ENCODE peak calls at places on chromosomes 5 and 9, in five cellular contexts. M, T, Y, X and V are unnamed samples.

GRCh38 chr5:56816546-56817081 is 1.3 kb downstream of the MAP3K1 start:
- DNase-seq in M (peak), T (peak), Y (peak), X (peak), V (peak)

GRCh38 chr5:12477556-12477955 is 573.3 kb upstream of the CTNND2 start:
- DNase-seq in M (no peak), T (no peak), Y (no peak), X (no peak), V (no peak)

GRCh38 chr5:127564002-127564769 is 46.7 kb downstream of the PRRC1 start:
- DNase-seq in M (peak), T (no peak), Y (peak), X (peak), V (peak)

GRCh38 chr5:138595396-138595795 is 20.2 kb upstream of the HSPA9 start:
- DNase-seq in M (peak), T (no peak), Y (no peak), X (no peak), V (peak)

GRCh38 chr5:1885476-1885755 is 2.7 kb upstream of the IRX4 start:
- DNase-seq in M (no peak), T (no peak), Y (no peak), X (no peak), V (no peak)

GRCh38 chr9:126454795-126455194 is 128.2 kb downstream of the MVB12B start:
- DNase-seq in M (no peak), T (no peak), Y (no peak), X (no peak), V (no peak)

GRCh38 chr5:56129288-56129687 is 103.8 kb downstream of the ANKRD55 start:
- DNase-seq in M (no peak), T (no peak), Y (no peak), X (no peak), V (no peak)

GRCh38 chr5:56516936-56517521 is 283.9 kb upstream of the ANKRD55 start:
- DNase-seq in M (peak), T (no peak), Y (no peak), X (no peak), V (no peak)

GRCh38 chr5:65190328-65191053 is 291.2 kb downstream of the ADAMTS6 start:
- DNase-seq in M (no peak), T (no peak), Y (no peak), X (no peak), V (no peak)

GRCh38 chr5:56490971-56491468 is 257.9 kb upstream of the ANKRD55 start:
- DNase-seq in M (no peak), T (no peak), Y (peak), X (peak), V (no peak)

GRCh38 chr5:32444191-32444945 is at the start of gene ZFR:
- DNase-seq in M (peak), T (peak), Y (peak), X (peak), V (peak)

GRCh38 chr5:5793560-5793959 is 371.1 kb downstream of the ICE1 start:
- DNase-seq in M (no peak), T (no peak), Y (no peak), X (no peak), V (no peak)

GRCh38 chr9:36817160-36817834 is 216.8 kb downstream of the PAX5 start:
- DNase-seq in M (no peak), T (no peak), Y (no peak), X (no peak), V (peak)

GRCh38 chr9:119117409-119117808 is 251.8 kb downstream of the BRINP1 start:
- DNase-seq in M (no peak), T (no peak), Y (no peak), X (no peak), V (no peak)

GRCh38 chr9:32427111-32427873 is 42.8 kb downstream of the ACO1 start:
- DNase-seq in M (no peak), T (no peak), Y (no peak), X (no peak), V (no peak)

GRCh38 chr5:157718529-157718928 is 12.7 kb upstream of the THG1L start:
- DNase-seq in M (peak), T (no peak), Y (no peak), X (no peak), V (peak)

GRCh38 chr9:91085499-91086291 is 276.0 kb downstream of the AUH start:
- DNase-seq in M (no peak), T (no peak), Y (no peak), X (no peak), V (no peak)

GRCh38 chr9:94173632-94174031 is 85.5 kb upstream of the ZNF169 start:
- DNase-seq in M (no peak), T (no peak), Y (no peak), X (no peak), V (no peak)

GRCh38 chr9:129393064-129393463 is 215.0 kb upstream of the IER5L start:
- DNase-seq in M (no peak), T (no peak), Y (no peak), X (no peak), V (no peak)

GRCh38 chr5:138752341-138752950 is 779 bp upstream of the CTNNA1 start:
- DNase-seq in M (peak), T (peak), Y (peak), X (no peak), V (no peak)

GRCh38 chr5:25858019-25858418 is 1180.4 kb downstream of the CDH9 start:
- DNase-seq in M (no peak), T (no peak), Y (no peak), X (no peak), V (no peak)

GRCh38 chr9:134631881-134632280 is 9.7 kb upstream of the COL5A1 start:
- DNase-seq in M (peak), T (no peak), Y (no peak), X (no peak), V (peak)

DNA sequence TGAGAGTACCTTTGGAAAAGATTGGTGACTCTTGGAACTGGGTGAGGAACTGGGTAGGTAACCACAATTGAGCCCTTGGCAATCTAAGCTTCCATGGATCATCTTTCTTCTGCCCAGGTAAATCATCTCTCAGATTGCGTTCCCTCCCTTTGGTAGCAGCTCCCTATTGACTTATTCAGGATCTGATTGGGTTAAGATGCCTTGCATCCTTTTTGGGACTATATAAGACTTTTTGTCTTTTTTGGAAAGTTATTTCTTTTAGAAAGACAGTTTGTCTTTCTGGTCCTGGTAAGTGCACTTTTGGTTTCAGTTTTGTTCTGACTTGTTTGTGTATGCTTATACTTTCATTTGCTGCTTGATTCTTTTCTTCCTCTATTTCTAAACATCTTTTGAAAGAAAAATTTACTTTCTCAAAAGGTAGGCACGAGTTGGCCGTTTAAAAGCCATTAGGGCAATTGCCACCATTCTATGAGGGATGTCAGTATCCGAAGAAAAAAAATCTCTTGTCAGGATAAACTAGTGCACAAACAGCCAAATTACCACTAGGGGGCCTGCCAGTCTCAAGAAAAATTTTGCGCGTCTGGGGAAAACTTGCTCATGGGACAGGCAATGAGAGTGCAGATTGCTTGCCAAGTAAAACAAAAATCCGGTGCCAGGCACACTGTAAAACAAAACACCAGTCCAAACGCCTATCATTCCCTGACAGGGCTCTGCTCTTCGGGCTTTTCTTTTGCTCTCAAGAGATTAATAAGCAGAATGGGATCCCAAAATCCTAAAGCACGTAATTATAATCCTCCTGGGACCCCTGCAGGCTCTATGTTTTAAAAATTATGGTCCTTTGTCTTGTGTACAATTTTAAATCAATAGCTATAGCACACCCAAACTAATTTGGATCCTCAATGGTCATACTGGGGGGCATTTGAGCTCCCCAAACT is 12.8 kb downstream of the OR1J1 start:
- DNase-seq in M (peak), T (peak), Y (peak), X (peak), V (peak)
- H3K27ac ChIP-seq in M (no peak), T (no peak), Y (no peak), X (no peak), V (peak)

GRCh38 chr5:39137391-39138181 is 63.4 kb upstream of the RICTOR start:
- DNase-seq in M (no peak), T (no peak), Y (no peak), X (no peak), V (no peak)
- TF ChIP-seq CTCF in M (no peak), T (no peak), Y (no peak), X (peak), V (peak)

GRCh38 chr5:172420215-172420934 is 34.0 kb downstream of the SH3PXD2B start:
- DNase-seq in M (peak), T (peak), Y (peak), X (no peak), V (peak)
- H3K27ac ChIP-seq in M (peak), T (peak), Y (peak), X (no peak), V (peak)

DNA sequence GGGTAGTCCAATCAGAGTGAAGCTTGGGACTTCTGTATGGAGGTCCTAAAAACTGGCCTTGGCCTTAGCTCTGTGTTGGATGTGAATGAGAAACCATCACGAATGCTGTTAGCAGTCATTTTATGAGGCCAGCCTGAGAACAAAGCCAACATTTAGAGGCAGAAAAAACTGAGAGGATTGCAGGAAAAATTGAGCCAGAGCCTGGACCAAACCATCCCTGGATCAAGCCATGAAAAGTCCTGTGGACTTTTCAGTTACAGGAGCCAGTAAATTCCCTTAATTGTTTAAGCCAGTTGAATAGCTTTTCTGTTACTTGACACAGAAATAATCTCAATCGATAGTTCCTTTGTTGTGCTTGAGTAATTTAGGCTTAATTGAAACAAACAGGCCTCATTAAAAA is 42.6 kb upstream of the SPATA31D4 start:
- DNase-seq in M (no peak), T (no peak), Y (no peak), X (no peak), V (no peak)
- TF ChIP-seq CTCF in M (no peak), T (no peak), Y (no peak), X (no peak), V (no peak)

DNA sequence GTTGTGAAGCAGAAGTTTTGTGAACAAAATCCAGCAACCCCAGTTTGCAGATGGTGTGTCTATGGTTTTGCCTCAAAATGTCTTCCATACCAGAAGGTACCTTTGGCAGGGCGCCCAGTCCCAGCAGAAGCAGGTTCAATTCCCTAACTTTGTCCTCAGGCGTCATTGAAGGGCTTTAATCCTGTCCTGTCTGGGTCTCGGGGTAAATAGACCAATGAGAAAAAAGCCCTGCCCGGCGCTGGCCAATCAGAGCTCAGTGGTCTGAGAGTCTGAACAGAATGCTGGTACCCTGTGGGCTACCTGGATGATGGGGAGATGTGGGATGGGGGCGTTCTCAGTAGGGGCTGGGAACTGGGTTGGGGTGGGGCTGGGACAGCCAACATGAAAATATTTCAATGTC is 6.2 kb upstream of the ST6GALNAC4 start:
- DNase-seq in M (no peak), T (no peak), Y (no peak), X (no peak), V (no peak)
- H3K27ac ChIP-seq in M (no peak), T (no peak), Y (no peak), X (no peak), V (no peak)

GRCh38 chr5:164326219-164326618 is 820.8 kb downstream of the MAT2B start:
- DNase-seq in M (no peak), T (no peak), Y (no peak), X (no peak), V (no peak)
- TF ChIP-seq CTCF in M (no peak), T (no peak), Y (no peak), X (no peak), V (no peak)

GRCh38 chr9:137044042-137044441 is 1.9 kb downstream of the NPDC1 start:
- DNase-seq in M (no peak), T (no peak), Y (no peak), X (no peak), V (no peak)
- H3K27ac ChIP-seq in M (no peak), T (peak), Y (peak), X (no peak), V (peak)

GRCh38 chr5:172143875-172144274 is 44.1 kb downstream of the STK10 start:
- DNase-seq in M (no peak), T (no peak), Y (no peak), X (no peak), V (no peak)

GRCh38 chr5:172145870-172146747 is 41.9 kb downstream of the STK10 start:
- DNase-seq in M (no peak), T (no peak), Y (no peak), X (no peak), V (no peak)

GRCh38 chr5:172146748-172147092 is 41.3 kb downstream of the STK10 start:
- DNase-seq in M (no peak), T (no peak), Y (no peak), X (no peak), V (no peak)

GRCh38 chr5:172144291-172144815 is 43.7 kb downstream of the STK10 start:
- DNase-seq in M (peak), T (no peak), Y (no peak), X (no peak), V (peak)

DNA sequence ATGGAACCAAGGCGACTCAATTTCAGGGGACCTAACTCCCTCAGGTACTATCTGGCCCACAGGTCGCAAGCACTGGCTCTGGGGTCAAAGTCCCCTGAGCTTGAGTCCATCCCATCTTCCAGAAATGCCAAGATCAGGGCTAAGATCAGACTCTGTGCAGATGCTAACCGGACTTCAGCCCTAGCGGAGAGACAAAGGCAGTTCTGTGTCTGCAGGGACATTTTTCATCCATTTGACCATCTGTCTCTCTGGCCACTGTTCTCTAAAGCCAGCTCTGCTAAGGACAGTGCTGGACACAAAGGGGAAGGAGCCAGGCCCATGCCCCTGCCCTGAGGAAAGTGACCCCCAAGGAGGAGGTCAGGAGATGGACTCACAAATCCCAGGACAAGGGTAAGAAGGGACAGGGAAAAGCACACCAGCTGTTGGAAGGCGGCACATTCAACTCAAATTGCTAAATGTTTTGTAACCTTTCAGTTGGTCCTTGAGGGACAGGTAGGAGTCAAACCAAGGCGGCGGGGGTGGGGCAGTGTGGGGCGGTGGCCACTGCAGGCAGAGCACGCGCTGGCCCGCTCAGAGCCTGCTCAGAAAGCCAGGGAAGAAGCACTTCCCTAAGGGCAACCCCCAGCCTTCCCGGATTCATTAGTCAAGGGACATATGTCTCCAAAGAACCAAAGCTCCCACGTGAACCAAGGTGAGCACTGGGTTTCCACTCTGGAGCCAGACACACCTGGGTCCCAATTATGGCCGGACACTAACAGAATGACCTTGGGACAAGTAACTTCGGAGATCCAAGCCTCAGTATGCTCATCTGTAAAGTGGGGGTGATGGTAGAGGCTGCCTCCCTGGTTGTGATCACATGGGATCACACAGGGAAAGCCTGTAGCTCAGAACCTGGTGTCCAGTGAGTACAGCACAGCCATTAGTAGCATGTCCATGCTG is 42.8 kb downstream of the STK10 start:
- DNase-seq in M (no peak), T (no peak), Y (no peak), X (no peak), V (no peak)
- TF ChIP-seq CTCF in M (no peak), T (no peak), Y (no peak), X (no peak), V (no peak)